ENCODE peak calls at places on chromosomes 3 and 15, in six cellular contexts. One of them, this sample, is unnamed. For H3K4me1, the result is how much of the 10 kb centered on the place peaks cover.

GRCh38 chr3:122493296-122493695 is 21.4 kb downstream of the KPNA1 start:
- DNase-seq in IMR-90: peak
- DNase-seq in adipocyte: peak
- DNase-seq in psoas muscle: no peak
- DNase-seq in lung: no peak
- DNase-seq in tibial artery: no peak
- DNase-seq in this sample: no peak

GRCh38 chr15:45821390-45821789 is 186.6 kb downstream of the SQOR start:
- DNase-seq in adipocyte: no peak
- DNase-seq in IMR-90: no peak
- DNase-seq in lung: no peak
- DNase-seq in psoas muscle: no peak
- DNase-seq in tibial artery: no peak
- DNase-seq in this sample: no peak

GRCh38 chr15:92158426-92158825 is 235.3 kb upstream of the ST8SIA2 start:
- DNase-seq in adipocyte: no peak
- DNase-seq in lung: no peak
- DNase-seq in psoas muscle: no peak
- DNase-seq in tibial artery: no peak
- DNase-seq in IMR-90: peak
- DNase-seq in this sample: no peak

GRCh38 chr3:64518950-64519349 is 168.8 kb downstream of the ADAMTS9 start:
- DNase-seq in psoas muscle: no peak
- DNase-seq in lung: no peak
- DNase-seq in adipocyte: peak
- DNase-seq in tibial artery: no peak
- DNase-seq in IMR-90: peak
- DNase-seq in this sample: no peak

GRCh38 chr15:37765809-37766208 is 168.6 kb upstream of the TMCO5A start:
- DNase-seq in tibial artery: no peak
- DNase-seq in lung: no peak
- DNase-seq in adipocyte: no peak
- DNase-seq in IMR-90: peak
- DNase-seq in psoas muscle: no peak
- DNase-seq in this sample: no peak

GRCh38 chr3:46970391-46971091 is 6.0 kb downstream of the CCDC12 start:
- DNase-seq in lung: no peak
- DNase-seq in IMR-90: no peak
- DNase-seq in psoas muscle: peak
- DNase-seq in adipocyte: no peak
- DNase-seq in tibial artery: no peak
- DNase-seq in this sample: no peak

GRCh38 chr15:76209523-76209922 is 101.7 kb downstream of the ETFA start:
- DNase-seq in adipocyte: no peak
- DNase-seq in tibial artery: no peak
- DNase-seq in IMR-90: no peak
- DNase-seq in lung: no peak
- DNase-seq in psoas muscle: no peak
- DNase-seq in this sample: no peak

GRCh38 chr15:83365370-83365938 is 81.0 kb upstream of the BNC1 start:
- DNase-seq in psoas muscle: peak
- DNase-seq in IMR-90: peak
- DNase-seq in tibial artery: no peak
- DNase-seq in lung: peak
- DNase-seq in adipocyte: peak
- DNase-seq in this sample: peak

GRCh38 chr3:177624523-177625495 is 427.5 kb upstream of the TBL1XR1 start:
- DNase-seq in adipocyte: no peak
- DNase-seq in psoas muscle: no peak
- DNase-seq in IMR-90: no peak
- DNase-seq in tibial artery: no peak
- DNase-seq in lung: no peak
- DNase-seq in this sample: no peak

GRCh38 chr3:153621988-153622387 is 460.0 kb downstream of the RAP2B start:
- DNase-seq in psoas muscle: no peak
- DNase-seq in adipocyte: no peak
- DNase-seq in lung: no peak
- DNase-seq in tibial artery: no peak
- DNase-seq in IMR-90: no peak
- DNase-seq in this sample: no peak

GRCh38 chr15:65085990-65086679 is 9.6 kb downstream of the KBTBD13 start:
- DNase-seq in IMR-90: peak
- DNase-seq in lung: no peak
- DNase-seq in adipocyte: peak
- DNase-seq in psoas muscle: peak
- DNase-seq in tibial artery: peak
- DNase-seq in this sample: no peak

GRCh38 chr15:48571510-48571909 is 74.0 kb downstream of the FBN1 start:
- DNase-seq in lung: no peak
- DNase-seq in psoas muscle: no peak
- DNase-seq in tibial artery: no peak
- DNase-seq in IMR-90: no peak
- DNase-seq in adipocyte: no peak
- DNase-seq in this sample: no peak

GRCh38 chr15:57158997-57159668 is 217.2 kb upstream of the CGNL1 start:
- DNase-seq in lung: no peak
- DNase-seq in tibial artery: no peak
- DNase-seq in psoas muscle: no peak
- DNase-seq in adipocyte: no peak
- DNase-seq in IMR-90: no peak
- DNase-seq in this sample: no peak

GRCh38 chr15:94397377-94397776 is 166.0 kb downstream of the MCTP2 start:
- DNase-seq in psoas muscle: no peak
- DNase-seq in IMR-90: no peak
- DNase-seq in lung: no peak
- DNase-seq in tibial artery: no peak
- DNase-seq in adipocyte: no peak
- DNase-seq in this sample: no peak

GRCh38 chr15:84946772-84947489 is 34.7 kb upstream of the PDE8A start:
- DNase-seq in lung: no peak
- DNase-seq in adipocyte: no peak
- DNase-seq in psoas muscle: no peak
- DNase-seq in tibial artery: no peak
- DNase-seq in IMR-90: no peak
- DNase-seq in this sample: no peak

GRCh38 chr3:151707216-151707615 is 26.5 kb upstream of the AADACL2 start:
- DNase-seq in psoas muscle: no peak
- DNase-seq in lung: no peak
- DNase-seq in adipocyte: peak
- DNase-seq in IMR-90: peak
- DNase-seq in tibial artery: no peak
- DNase-seq in this sample: no peak

GRCh38 chr3:196604548-196604947 is 34.9 kb upstream of the NRROS start:
- DNase-seq in lung: no peak
- DNase-seq in IMR-90: no peak
- DNase-seq in tibial artery: no peak
- DNase-seq in adipocyte: no peak
- DNase-seq in psoas muscle: no peak
- DNase-seq in this sample: no peak

GRCh38 chr3:46091046-46091445 is 63.8 kb upstream of the XCR1 start:
- DNase-seq in psoas muscle: no peak
- DNase-seq in tibial artery: no peak
- DNase-seq in lung: no peak
- DNase-seq in adipocyte: no peak
- DNase-seq in IMR-90: no peak
- DNase-seq in this sample: no peak

GRCh38 chr3:138195491-138195890 is 8.4 kb downstream of the ARMC8 start:
- DNase-seq in tibial artery: no peak
- DNase-seq in adipocyte: no peak
- DNase-seq in IMR-90: no peak
- DNase-seq in lung: no peak
- DNase-seq in psoas muscle: no peak
- DNase-seq in this sample: no peak

DNA sequence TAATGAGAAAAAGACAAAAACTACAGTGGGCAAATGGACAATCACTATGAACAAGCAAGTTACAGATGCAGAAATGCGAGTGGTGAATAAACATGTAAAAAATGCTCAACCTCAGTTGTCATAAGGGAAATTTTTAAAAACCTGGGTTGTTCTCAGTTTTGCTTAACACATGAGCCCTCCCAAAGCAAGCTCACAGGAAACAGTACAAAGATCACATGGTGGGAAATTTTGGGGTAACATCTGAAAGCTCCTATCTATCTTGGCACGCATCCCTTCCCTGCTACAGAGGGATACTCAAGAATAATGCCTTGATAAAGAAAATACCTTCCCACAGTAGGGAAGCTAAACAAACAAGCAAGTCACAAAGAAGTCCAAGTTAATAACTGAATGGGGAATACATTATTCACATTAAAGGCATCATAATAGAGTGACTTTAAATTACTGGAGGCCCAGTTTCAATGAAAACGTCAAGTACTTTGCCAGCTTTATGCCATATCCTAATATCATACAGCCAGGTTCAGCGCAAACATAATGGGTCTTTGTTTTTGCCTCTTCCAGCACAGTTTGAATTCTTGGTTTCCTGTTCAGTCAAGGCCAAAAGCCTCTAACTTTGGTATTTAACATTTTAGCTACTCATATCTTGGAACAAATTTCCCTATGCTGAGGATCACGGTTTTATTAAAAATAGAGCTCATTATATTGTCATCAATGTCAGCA is 269.5 kb downstream of the THRB start:
- DNase-seq in tibial artery: no peak
- DNase-seq in lung: no peak
- DNase-seq in adipocyte: no peak
- DNase-seq in IMR-90: no peak
- DNase-seq in psoas muscle: no peak
- DNase-seq in this sample: no peak
- H3K4me1 ChIP-seq in tibial artery: under half
- H3K4me1 ChIP-seq in lung: under half
- H3K4me1 ChIP-seq in adipocyte: under half
- H3K4me1 ChIP-seq in IMR-90: under half
- H3K4me1 ChIP-seq in psoas muscle: under half
- H3K4me1 ChIP-seq in this sample: under half

DNA sequence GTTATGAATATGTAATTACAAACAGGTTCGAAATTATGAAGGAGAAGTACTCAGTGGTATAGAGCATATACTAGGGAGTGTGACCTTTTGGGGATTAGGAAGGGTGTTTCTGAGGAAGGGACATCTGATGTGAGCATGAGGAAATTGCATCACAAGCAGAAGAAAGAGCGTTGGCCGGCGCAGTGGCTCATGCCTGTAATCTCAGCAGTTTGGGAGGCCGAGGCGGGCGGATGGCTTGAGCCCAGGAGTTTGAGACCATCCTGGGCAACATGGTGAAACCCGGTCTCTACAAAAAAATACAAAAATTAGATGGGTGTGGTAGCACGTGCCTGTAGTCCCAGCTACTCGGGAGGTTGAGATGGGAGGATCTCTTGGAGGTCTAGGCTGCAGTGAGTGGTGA is 6.9 kb downstream of the CMTM7 start:
- DNase-seq in lung: no peak
- DNase-seq in psoas muscle: peak
- DNase-seq in tibial artery: no peak
- DNase-seq in IMR-90: no peak
- DNase-seq in adipocyte: no peak
- DNase-seq in this sample: no peak
- H3K4me1 ChIP-seq in lung: under half
- H3K4me1 ChIP-seq in psoas muscle: under half
- H3K4me1 ChIP-seq in tibial artery: under half
- H3K4me1 ChIP-seq in IMR-90: under half
- H3K4me1 ChIP-seq in adipocyte: under half
- H3K4me1 ChIP-seq in this sample: under half

GRCh38 chr3:184609861-184610365 is 48.3 kb downstream of the EPHB3 start:
- DNase-seq in IMR-90: no peak
- DNase-seq in lung: no peak
- DNase-seq in adipocyte: no peak
- DNase-seq in tibial artery: no peak
- DNase-seq in psoas muscle: no peak
- DNase-seq in this sample: no peak
- H3K4me1 ChIP-seq in IMR-90: under half
- H3K4me1 ChIP-seq in lung: under half
- H3K4me1 ChIP-seq in adipocyte: under half
- H3K4me1 ChIP-seq in tibial artery: under half
- H3K4me1 ChIP-seq in psoas muscle: under half
- H3K4me1 ChIP-seq in this sample: under half

GRCh38 chr15:101128696-101129095 is 123.2 kb downstream of the CHSY1 start:
- DNase-seq in IMR-90: no peak
- DNase-seq in tibial artery: no peak
- DNase-seq in psoas muscle: no peak
- DNase-seq in lung: no peak
- DNase-seq in adipocyte: no peak
- DNase-seq in this sample: no peak
- H3K4me1 ChIP-seq in IMR-90: under half
- H3K4me1 ChIP-seq in tibial artery: under half
- H3K4me1 ChIP-seq in psoas muscle: under half
- H3K4me1 ChIP-seq in lung: under half
- H3K4me1 ChIP-seq in adipocyte: under half
- H3K4me1 ChIP-seq in this sample: under half

GRCh38 chr15:74794248-74794969 is 12.5 kb downstream of the CSK start:
- DNase-seq in adipocyte: no peak
- DNase-seq in IMR-90: no peak
- DNase-seq in lung: no peak
- DNase-seq in psoas muscle: no peak
- DNase-seq in tibial artery: no peak
- DNase-seq in this sample: no peak
- H3K4me1 ChIP-seq in adipocyte: under half
- H3K4me1 ChIP-seq in IMR-90: under half
- H3K4me1 ChIP-seq in lung: under half
- H3K4me1 ChIP-seq in psoas muscle: under half
- H3K4me1 ChIP-seq in tibial artery: under half
- H3K4me1 ChIP-seq in this sample: under half

DNA sequence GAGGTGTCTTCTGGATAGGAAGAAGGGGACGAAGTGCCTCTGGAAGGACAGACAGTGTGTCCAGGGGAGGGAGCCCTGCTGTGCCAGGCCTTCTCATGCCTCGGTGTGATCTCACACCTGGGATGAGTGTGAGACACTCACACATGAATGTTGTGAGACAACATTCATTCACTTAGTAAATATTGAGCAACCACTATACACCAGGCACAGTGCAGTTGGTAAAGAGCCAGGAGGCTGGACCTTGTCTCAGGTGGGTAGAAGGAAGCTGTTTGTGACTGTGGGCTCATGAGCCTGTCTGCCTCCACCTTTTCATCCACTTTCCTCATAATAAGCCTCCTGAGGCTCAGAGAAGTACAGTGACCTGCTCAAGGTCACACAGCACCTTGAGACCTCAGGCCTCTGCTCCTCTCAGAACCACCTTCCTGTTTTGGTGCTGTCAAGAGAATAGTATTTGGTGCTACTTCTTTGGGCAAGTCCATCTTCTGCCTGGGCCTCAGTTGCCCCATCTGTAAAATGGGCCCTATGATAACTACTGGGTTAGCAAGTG is 20.9 kb downstream of the SLC6A6 start:
- DNase-seq in tibial artery: no peak
- DNase-seq in adipocyte: no peak
- DNase-seq in psoas muscle: no peak
- DNase-seq in lung: peak
- DNase-seq in IMR-90: no peak
- DNase-seq in this sample: no peak
- H3K4me1 ChIP-seq in tibial artery: under half
- H3K4me1 ChIP-seq in adipocyte: under half
- H3K4me1 ChIP-seq in psoas muscle: under half
- H3K4me1 ChIP-seq in lung: under half
- H3K4me1 ChIP-seq in IMR-90: under half
- H3K4me1 ChIP-seq in this sample: under half

GRCh38 chr3:77686560-77686959 is 646.7 kb downstream of the ROBO2 start:
- DNase-seq in tibial artery: no peak
- DNase-seq in adipocyte: no peak
- DNase-seq in IMR-90: no peak
- DNase-seq in psoas muscle: no peak
- DNase-seq in lung: no peak
- DNase-seq in this sample: no peak
- H3K4me1 ChIP-seq in tibial artery: under half
- H3K4me1 ChIP-seq in adipocyte: under half
- H3K4me1 ChIP-seq in IMR-90: under half
- H3K4me1 ChIP-seq in psoas muscle: under half
- H3K4me1 ChIP-seq in lung: under half
- H3K4me1 ChIP-seq in this sample: under half